ENCODE peak calls at places on chromosomes 16 and 17, in five cellular contexts. Z, D, F, V and J are unnamed samples.

GRCh38 chr16:27320261-27321012 is 6.7 kb downstream of the IL4R start:
- DNase-seq in Z (no peak), D (no peak), F (no peak), V (no peak), J (no peak)

GRCh38 chr16:48014349-48015135 is 141.3 kb downstream of the ABCC12 start:
- DNase-seq in Z (no peak), D (no peak), F (peak; percentile 57), V (peak; percentile 98), J (peak; percentile 99)

GRCh38 chr17:66507103-66507923 is 204.9 kb downstream of the PRKCA start:
- DNase-seq in Z (no peak), D (no peak), F (peak; percentile 75), V (peak; percentile 73), J (peak; percentile 77)

GRCh38 chr17:73613271-73613941 is 30.8 kb downstream of the SDK2 start:
- DNase-seq in Z (no peak), D (no peak), F (no peak), V (no peak), J (no peak)

GRCh38 chr16:81239722-81240121 is 1.2 kb downstream of the BCO1 start:
- DNase-seq in Z (no peak), D (no peak), F (no peak), V (no peak), J (no peak)

GRCh38 chr17:3755335-3756030 is 31.8 kb downstream of the HASPIN start:
- DNase-seq in Z (no peak), D (no peak), F (no peak), V (peak; percentile 17), J (peak; percentile 10)

GRCh38 chr16:66116163-66116792 is 250.2 kb upstream of the CDH5 start:
- DNase-seq in Z (no peak), D (no peak), F (peak; percentile 69), V (peak; percentile 38), J (peak; percentile 42)

GRCh38 chr16:27703545-27703944 is 153.6 kb downstream of the KATNIP start:
- DNase-seq in Z (no peak), D (no peak), F (peak; percentile 21), V (no peak), J (peak; percentile 10)

GRCh38 chr17:46917516-46917915 is 5.4 kb upstream of the GOSR2 start:
- DNase-seq in Z (no peak), D (no peak), F (no peak), V (no peak), J (no peak)

GRCh38 chr16:82041542-82041941 is 6.5 kb downstream of the HSD17B2 start:
- DNase-seq in Z (no peak), D (no peak), F (no peak), V (no peak), J (no peak)

GRCh38 chr17:73437826-73438225 is 126.0 kb upstream of the CDC42EP4 start:
- DNase-seq in Z (no peak), D (no peak), F (no peak), V (no peak), J (no peak)

GRCh38 chr17:72569193-72569946 is 448.6 kb downstream of the SOX9 start:
- DNase-seq in Z (no peak), D (no peak), F (no peak), V (no peak), J (no peak)

GRCh38 chr16:2194852-2195315 is 1.5 kb downstream of the CASKIN1 start:
- DNase-seq in Z (no peak), D (no peak), F (peak; percentile 39), V (peak; percentile 79), J (peak; percentile 61)

GRCh38 chr16:12009462-12009861 is 32.9 kb downstream of the SNX29 start:
- DNase-seq in Z (no peak), D (no peak), F (no peak), V (no peak), J (no peak)

GRCh38 chr17:34892864-34893263 is 68.4 kb downstream of the CCT6B start:
- DNase-seq in Z (no peak), D (peak; percentile 28), F (no peak), V (no peak), J (no peak)

GRCh38 chr16:14371778-14372431 is 258.2 kb downstream of the PARN start:
- DNase-seq in Z (no peak), D (no peak), F (no peak), V (no peak), J (no peak)

GRCh38 chr17:73205326-73205980 is 12.6 kb downstream of the COG1 start:
- DNase-seq in Z (no peak), D (no peak), F (no peak), V (no peak), J (no peak)

GRCh38 chr17:48623583-48623982 is 2.6 kb downstream of the HOXB9 start:
- DNase-seq in Z (no peak), D (no peak), F (no peak), V (no peak), J (no peak)

GRCh38 chr16:25411376-25412081 is 153.9 kb upstream of the ZKSCAN2 start:
- DNase-seq in Z (no peak), D (no peak), F (no peak), V (no peak), J (no peak)

GRCh38 chr16:88448461-88449266 is 4.4 kb upstream of the ZFPM1 start:
- DNase-seq in Z (no peak), D (no peak), F (no peak), V (no peak), J (no peak)

GRCh38 chr16:14205666-14206065 is 134.5 kb downstream of the MRTFB start:
- DNase-seq in Z (no peak), D (no peak), F (peak; percentile 6), V (no peak), J (no peak)

GRCh38 chr17:42305543-42306384 is 17.5 kb downstream of the STAT5A start:
- DNase-seq in Z (no peak), D (no peak), F (no peak), V (no peak), J (no peak)

GRCh38 chr16:23640959-23641765 is at the start of the genes DCTN5 and PALB2:
- DNase-seq in Z (peak; percentile 88), D (peak; percentile 79), F (peak; percentile 92), V (peak; percentile 97), J (peak; percentile 89)
- TF ChIP-seq CTCF in Z (no peak), D (no peak), F (no peak), V (no peak), J (no peak)

DNA sequence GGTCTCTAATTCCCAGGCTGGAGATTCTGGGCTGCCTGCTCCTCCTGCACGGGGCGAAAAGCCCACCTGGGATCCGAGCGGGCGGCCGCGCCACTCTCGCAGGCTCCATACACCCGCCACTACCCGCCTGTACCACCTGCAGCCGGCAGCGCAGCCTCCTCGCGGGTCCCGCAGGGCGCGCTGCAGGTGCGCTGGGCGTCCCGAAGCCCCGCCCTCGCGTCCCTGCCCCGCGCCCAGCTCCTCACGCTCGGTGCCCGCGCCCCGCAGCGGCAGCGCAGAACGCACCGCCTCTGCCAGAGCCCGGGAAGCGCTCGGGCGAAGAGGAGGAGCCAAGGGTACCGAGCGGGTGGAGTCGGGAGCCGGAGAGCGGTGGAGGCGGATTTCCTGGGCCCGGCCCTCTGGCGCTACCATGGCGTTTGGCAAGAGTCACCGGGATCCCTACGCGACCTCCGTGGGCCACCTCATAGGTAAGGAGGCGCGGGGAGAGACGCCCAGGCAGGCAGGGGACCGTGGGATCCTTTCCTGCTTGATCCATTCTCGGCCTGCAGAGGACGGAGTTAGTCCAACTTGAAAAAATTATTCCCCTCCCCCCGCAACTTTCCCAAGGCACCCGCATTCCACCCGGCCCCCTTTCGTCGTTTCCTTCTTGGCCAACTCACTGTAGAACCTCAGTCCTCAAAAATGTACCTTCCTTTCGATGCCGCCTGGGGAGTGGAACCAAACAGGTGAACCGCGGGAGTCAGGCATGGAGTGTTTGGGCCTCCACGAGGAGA is at the start of gene TOM1L1:
- DNase-seq in Z (peak; percentile 83), D (peak; percentile 79), F (peak; percentile 46), V (peak; percentile 90), J (peak; percentile 74)
- TF ChIP-seq CTCF in Z (peak; percentile 13), D (peak; percentile 45), F (peak; percentile 5), V (no peak), J (peak; percentile 1)

DNA sequence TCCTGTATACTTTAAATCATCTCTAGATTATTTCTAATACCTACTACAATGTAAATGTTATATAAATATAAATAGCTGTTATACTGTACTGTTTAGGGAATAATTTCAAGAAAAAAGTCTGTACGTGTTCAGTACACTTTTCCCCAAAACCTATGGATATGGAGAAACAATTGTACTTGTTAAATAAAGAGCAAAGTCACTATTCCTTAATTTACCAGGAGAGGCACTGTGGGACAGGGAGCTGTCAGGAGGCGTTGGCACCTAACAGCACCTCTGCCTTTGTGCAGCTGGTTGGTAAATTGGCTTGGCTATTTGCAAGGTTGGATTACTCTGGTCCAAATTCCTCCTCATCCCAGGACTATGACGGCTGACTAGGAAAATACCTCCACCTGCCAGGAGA is 28.0 kb downstream of the CRHR1 start:
- DNase-seq in Z (no peak), D (no peak), F (no peak), V (peak; percentile 40), J (peak; percentile 38)
- TF ChIP-seq CTCF in Z (no peak), D (no peak), F (no peak), V (peak; percentile 43), J (peak; percentile 48)

DNA sequence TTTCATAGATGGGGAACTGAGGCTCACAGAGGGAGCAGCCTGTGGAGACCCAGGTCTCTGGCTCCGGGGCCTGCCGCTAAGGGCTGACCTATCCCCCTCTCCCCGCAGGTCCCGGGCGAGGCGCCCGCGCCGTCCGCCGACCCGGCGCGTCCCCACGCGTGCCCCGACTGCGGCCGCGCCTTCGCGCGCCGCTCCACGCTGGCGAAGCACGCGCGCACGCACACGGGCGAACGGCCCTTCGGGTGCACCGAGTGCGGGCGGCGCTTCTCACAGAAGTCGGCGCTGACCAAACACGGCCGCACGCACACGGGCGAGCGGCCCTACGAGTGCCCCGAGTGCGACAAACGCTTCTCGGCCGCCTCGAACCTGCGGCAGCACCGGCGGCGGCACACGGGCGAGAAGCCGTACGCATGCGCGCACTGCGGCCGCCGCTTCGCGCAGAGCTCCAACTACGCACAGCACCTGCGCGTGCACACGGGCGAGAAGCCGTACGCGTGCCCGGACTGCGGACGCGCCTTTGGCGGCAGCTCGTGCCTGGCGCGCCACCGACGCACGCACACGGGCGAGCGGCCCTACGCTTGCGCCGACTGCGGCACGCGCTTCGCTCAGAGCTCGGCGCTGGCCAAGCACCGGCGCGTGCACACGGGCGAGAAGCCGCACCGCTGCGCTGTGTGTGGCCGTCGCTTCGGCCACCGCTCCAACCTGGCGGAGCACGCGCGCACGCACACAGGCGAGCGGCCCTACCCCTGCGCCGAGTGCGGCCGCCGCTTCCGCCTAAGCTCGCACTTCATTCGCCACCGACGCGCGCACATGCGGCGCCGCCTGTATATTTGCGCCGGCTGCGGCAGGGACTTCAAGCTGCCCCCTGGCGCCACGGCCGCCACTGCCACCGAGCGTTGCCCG is 10.3 kb downstream of the ZNF771 start:
- DNase-seq in Z (peak; percentile 75), D (peak; percentile 80), F (peak; percentile 88), V (peak; percentile 96), J (peak; percentile 86)
- TF ChIP-seq CTCF in Z (no peak), D (peak; percentile 41), F (no peak), V (no peak), J (peak; percentile 17)

DNA sequence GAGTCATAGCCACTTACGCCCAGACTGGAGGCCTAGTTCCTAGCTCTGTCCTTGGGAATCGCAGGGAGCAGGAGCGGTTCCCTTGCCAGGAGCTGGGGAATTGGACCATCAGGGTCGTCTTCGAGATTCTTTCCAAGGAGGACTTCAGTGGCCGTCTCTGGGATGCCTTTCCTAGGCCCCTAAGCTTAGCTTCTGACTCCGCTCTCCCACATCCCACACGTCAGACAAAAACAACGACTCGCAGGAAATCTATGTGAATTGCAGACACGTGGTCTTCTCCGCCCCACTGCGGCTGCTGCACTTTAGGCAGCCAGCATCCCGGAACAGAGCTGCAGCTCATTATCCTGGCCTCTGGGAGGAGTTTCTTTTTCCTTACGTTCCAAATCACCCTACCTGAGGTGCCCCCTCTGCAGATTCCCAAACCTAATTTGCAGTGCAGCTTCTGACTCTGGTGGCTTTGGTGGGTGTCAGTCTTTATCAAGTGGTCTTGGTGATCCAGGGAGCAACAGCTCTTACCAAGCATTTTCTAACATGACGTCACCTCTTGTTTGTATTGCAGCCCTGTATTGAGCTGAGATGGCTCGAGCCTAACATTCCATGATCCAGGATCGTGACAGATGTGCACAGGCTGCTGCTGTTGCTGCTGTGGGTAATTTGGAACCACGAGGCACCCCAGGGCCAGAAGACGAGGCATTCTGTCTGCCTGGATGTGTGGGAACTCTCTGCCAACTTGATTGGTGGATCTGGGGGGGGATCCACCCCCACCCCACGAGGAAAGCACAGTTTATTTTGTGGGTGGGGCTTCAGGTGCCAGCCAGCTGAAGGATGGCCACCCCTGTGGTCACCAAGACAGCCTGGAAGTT is 1.1 kb downstream of the KATNB1 start:
- DNase-seq in Z (no peak), D (no peak), F (peak; percentile 87), V (peak; percentile 77), J (peak; percentile 69)
- TF ChIP-seq CTCF in Z (peak; percentile 31), D (peak; percentile 23), F (peak; percentile 18), V (peak; percentile 43), J (peak; percentile 26)